ENCODE peak calls at places on chromosomes 1 and 21, in five cellular contexts. E is heart left ventricle, A is adrenal gland, M is ovary, U is GM12891. S is an unnamed sample.

GRCh38 chr1:10253755-10254154 is 43.4 kb downstream of the KIF1B start:
- DNase-seq in E (no peak), A (peak), M (no peak), U (no peak), S (no peak)

GRCh38 chr1:18527921-18528320 is 47.2 kb downstream of the KLHDC7A start:
- DNase-seq in E (no peak), A (no peak), M (no peak), U (no peak), S (no peak)

GRCh38 chr1:180962178-180962577 is 49.5 kb downstream of the KIAA1614 start:
- DNase-seq in E (no peak), A (no peak), M (no peak), U (no peak), S (no peak)

GRCh38 chr1:234961468-234962339 is 166.9 kb downstream of the TOMM20 start:
- DNase-seq in E (peak), A (no peak), M (no peak), U (no peak), S (peak)

GRCh38 chr1:246742396-246742795 is 18.2 kb downstream of the SCCPDH start:
- DNase-seq in E (no peak), A (no peak), M (no peak), U (no peak), S (no peak)

GRCh38 chr1:218874313-218874712 is 299.4 kb upstream of the LYPLAL1 start:
- DNase-seq in E (no peak), A (no peak), M (no peak), U (no peak), S (no peak)

GRCh38 chr1:246428542-246429308 is 78.4 kb downstream of the SMYD3 start:
- DNase-seq in E (no peak), A (no peak), M (no peak), U (no peak), S (peak)

GRCh38 chr1:217562229-217562878 is 68.5 kb downstream of the GPATCH2 start:
- DNase-seq in E (no peak), A (no peak), M (no peak), U (no peak), S (peak)

GRCh38 chr21:46028547-46029200 is 47.1 kb downstream of the COL6A1 start:
- DNase-seq in E (no peak), A (no peak), M (peak), U (no peak), S (no peak)

GRCh38 chr1:19450811-19451564 is 34.4 kb downstream of the CAPZB start:
- DNase-seq in E (no peak), A (peak), M (peak), U (no peak), S (peak)

GRCh38 chr21:34930971-34931370 is 118.1 kb downstream of the RUNX1 start:
- DNase-seq in E (no peak), A (no peak), M (no peak), U (no peak), S (no peak)

GRCh38 chr1:223102797-223103533 is 40.1 kb downstream of the TLR5 start:
- DNase-seq in E (peak), A (no peak), M (no peak), U (no peak), S (no peak)

GRCh38 chr1:9539829-9540550 is 725 bp downstream of the SLC25A33 start:
- DNase-seq in E (peak), A (peak), M (peak), U (peak), S (peak)

GRCh38 chr1:236407059-236407458 is 13.0 kb downstream of the EDARADD start:
- DNase-seq in E (no peak), A (no peak), M (no peak), U (no peak), S (no peak)

GRCh38 chr1:72623299-72623708 is 341.0 kb upstream of the NEGR1 start:
- DNase-seq in E (no peak), A (no peak), M (no peak), U (no peak), S (peak)

GRCh38 chr1:183023601-183024351 is 556 bp downstream of the LAMC1 start:
- DNase-seq in E (peak), A (peak), M (peak), U (peak), S (peak)

GRCh38 chr1:6273380-6273891 is 12.5 kb upstream of the GPR153 start:
- DNase-seq in E (no peak), A (no peak), M (no peak), U (no peak), S (no peak)

GRCh38 chr21:44980562-44981489 is 41.0 kb downstream of the SLX9 start:
- DNase-seq in E (no peak), A (no peak), M (no peak), U (no peak), S (no peak)

GRCh38 chr1:198892065-198892464 is 253.2 kb downstream of the PTPRC start:
- DNase-seq in E (peak), A (no peak), M (no peak), U (no peak), S (no peak)

GRCh38 chr21:31034378-31034777 is 3.9 kb downstream of the KRTAP19-8 start:
- DNase-seq in E (no peak), A (no peak), M (no peak), U (no peak), S (no peak)

GRCh38 chr1:20439282-20439681 is 46.7 kb downstream of the CAMK2N1 start:
- DNase-seq in E (no peak), A (no peak), M (no peak), U (no peak), S (no peak)

GRCh38 chr1:14944471-14944981 is 209.0 kb upstream of the TMEM51 start:
- DNase-seq in E (no peak), A (no peak), M (no peak), U (no peak), S (no peak)

GRCh38 chr21:15224346-15225086 is 159.7 kb upstream of the NRIP1 start:
- DNase-seq in E (no peak), A (no peak), M (no peak), U (no peak), S (peak)

GRCh38 chr1:21220815-21221214 is 44.1 kb upstream of the EIF4G3 start:
- DNase-seq in E (no peak), A (no peak), M (no peak), U (no peak), S (no peak)

GRCh38 chr1:153629971-153630370 is 1.7 kb downstream of the S100A1 start:
- DNase-seq in E (peak), A (no peak), M (no peak), U (no peak), S (no peak)
- TF ChIP-seq POLR2A in E (peak), A (no peak), M (no peak), U (no peak), S (no peak)

GRCh38 chr1:117602862-117603261 is 3.0 kb upstream of the TENT5C start:
- DNase-seq in E (no peak), A (no peak), M (no peak), U (no peak), S (no peak)

GRCh38 chr1:117606608-117607261 is 887 bp downstream of the TENT5C start:
- DNase-seq in E (peak), A (peak), M (peak), U (no peak), S (no peak)

GRCh38 chr1:117605811-117606607 is at the start of gene TENT5C:
- DNase-seq in E (peak), A (peak), M (peak), U (peak), S (peak)

GRCh38 chr1:117607471-117607870 is 1.6 kb downstream of the TENT5C start:
- DNase-seq in E (no peak), A (peak), M (no peak), U (no peak), S (no peak)

GRCh38 chr1:117605164-117605810 is 561 bp upstream of the TENT5C start:
- DNase-seq in E (peak), A (peak), M (no peak), U (no peak), S (no peak)
- TF ChIP-seq POLR2A in E (no peak), A (no peak), M (peak), U (no peak), S (no peak)

GRCh38 chr1:205118810-205119209 is 3.0 kb downstream of the RBBP5 start:
- DNase-seq in E (no peak), A (no peak), M (no peak), U (no peak), S (no peak)

GRCh38 chr1:205127646-205128045 is 5.9 kb upstream of the RBBP5 start:
- DNase-seq in E (no peak), A (no peak), M (no peak), U (no peak), S (no peak)

GRCh38 chr1:205124726-205125125 is 2.9 kb upstream of the RBBP5 start:
- DNase-seq in E (no peak), A (no peak), M (no peak), U (no peak), S (no peak)

GRCh38 chr1:205122489-205122882 is 708 bp upstream of the RBBP5 start:
- DNase-seq in E (no peak), A (no peak), M (no peak), U (no peak), S (no peak)

DNA sequence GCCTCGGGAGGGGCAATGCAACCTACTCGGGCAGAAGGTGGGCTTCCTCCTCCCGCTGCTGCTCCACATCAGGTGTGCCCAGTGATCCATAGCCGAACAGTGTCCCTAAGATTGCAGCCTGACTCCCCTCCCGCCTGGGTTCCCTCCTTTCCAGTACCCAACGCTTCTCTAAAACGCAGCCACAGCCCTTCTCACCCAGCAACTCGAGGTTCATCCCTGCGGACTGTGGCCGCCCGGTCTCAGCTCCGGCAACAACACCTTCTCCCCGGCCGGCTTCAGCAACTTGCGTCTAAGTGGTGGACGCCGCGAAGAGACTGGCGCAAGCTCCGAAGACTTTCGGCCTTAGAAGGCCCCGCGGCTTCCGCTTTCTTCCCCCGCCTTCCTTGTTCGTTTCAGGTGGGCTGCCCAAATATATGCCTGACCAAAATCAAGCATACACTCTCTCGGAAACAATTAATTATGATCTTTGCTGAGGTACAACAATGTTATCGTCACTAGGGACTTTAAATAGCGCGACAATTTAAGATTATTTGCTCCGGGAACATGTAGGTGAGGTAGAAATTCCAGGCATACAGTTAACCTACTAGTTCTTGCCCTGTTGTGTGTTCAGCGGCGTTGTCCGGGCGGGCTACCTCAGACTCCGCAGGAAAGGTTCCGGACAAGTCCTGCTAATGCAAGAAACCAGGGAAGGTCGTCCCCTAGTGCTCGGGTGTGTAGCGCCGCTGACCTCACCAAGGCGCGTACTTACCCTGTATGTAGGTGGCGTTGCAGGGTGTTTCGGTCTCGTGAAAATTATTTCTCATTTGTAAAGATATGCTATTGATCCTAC is at the start of gene RBBP5:
- DNase-seq in E (peak), A (peak), M (peak), U (peak), S (peak)
- TF ChIP-seq POLR2A in E (peak), A (peak), M (peak), U (peak), S (peak)

DNA sequence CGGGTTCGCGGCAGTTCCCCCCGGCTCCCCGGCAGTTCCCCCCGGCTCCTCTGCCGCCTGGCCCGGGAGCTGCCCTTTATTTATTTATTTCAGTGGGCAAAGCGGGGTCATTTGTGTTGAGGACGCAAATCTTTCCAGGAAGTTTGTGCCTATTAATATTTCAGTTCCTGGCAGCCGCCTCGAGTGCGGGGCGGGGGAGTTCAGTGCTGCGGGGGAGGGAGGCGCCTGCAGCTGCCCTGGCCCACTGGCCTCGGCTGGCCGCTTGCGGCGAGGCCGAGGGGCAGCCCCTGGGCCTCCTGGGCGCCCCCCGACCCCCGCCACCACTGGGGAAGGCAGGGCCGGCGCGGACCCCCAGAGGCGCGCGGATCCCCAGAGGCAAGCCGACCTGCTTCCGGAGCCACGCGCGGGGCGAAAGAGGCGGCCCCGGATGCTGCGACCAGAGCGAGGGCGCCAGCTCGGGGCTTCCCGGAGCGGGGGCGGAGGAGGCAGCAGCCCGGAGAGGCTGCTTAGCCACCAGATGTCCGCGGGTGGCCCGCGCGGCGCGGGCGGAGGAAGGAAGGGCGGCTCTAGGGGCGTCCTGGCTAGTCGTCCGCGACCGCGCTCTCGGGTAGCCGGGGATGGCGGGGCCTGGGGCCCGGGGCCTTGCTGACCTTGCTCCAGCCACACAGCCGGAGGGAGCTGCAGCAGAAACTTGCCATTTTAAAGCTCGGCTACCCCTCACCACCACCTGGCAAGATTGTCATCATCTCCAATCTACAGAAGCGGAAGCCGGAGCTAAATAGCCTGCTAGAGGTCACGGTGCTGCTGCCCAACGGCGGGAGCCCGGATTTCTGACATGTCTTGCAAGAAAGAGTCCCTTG is 48.0 kb downstream of the H3-3A start:
- DNase-seq in E (peak), A (peak), M (peak), U (peak), S (peak)
- TF ChIP-seq POLR2A in E (peak), A (no peak), M (no peak), U (peak), S (peak)

DNA sequence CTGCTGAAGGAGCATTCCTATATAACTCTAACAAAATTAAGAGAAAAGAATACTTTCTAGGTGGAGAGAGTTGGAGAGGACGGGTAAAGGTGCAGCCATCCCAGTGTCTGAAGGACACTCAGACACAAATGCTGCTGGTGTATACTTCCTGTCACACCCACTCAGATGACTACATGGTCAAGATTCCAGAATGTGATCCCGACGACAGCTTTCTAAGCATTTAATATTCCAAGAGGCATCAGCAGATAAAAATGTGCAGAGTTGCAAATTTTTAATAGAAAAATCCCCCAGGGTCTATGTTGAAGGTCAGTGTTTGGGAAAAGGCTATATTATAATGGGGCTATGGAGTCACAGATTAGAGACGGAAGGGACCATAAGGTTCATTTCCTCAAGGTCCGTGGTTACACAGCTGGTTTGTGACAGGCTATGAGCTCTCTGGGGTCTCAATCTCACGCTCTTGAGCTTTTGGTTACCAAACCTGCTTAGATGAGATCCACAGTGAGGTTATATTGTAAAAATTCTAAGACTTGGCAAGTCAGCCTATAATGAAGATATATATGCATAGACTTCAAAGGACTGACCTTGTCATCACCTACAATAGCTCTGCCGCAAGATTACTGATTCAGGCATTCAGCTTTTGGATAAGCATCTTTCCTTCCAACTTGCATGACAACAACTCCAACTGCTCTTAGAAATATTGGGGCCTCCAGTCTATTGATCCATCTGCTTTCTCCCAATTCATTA is 35.1 kb downstream of the ZNF281 start:
- DNase-seq in E (no peak), A (no peak), M (no peak), U (no peak), S (no peak)
- TF ChIP-seq POLR2A in E (no peak), A (no peak), M (no peak), U (no peak), S (no peak)